ENCODE peak calls at places on chromosome 13, in six cellular contexts. S, H, O, K, G and W are unnamed samples.

GRCh38 chr13:95573226-95573625 is 20.7 kb downstream of the CLDN10 start:
- DNase-seq in S (no peak), H (no peak), O (no peak), K (no peak), G (no peak), W (no peak)

GRCh38 chr13:76825415-76825814 is 60.8 kb downstream of the KCTD12 start:
- DNase-seq in S (no peak), H (no peak), O (no peak), K (no peak), G (no peak), W (no peak)

GRCh38 chr13:114142640-114143490 is 10.4 kb upstream of the RASA3 start:
- DNase-seq in S (peak), H (no peak), O (no peak), K (no peak), G (peak), W (no peak)

GRCh38 chr13:30796833-30797601 is 61.7 kb downstream of the ALOX5AP start:
- DNase-seq in S (no peak), H (no peak), O (no peak), K (no peak), G (no peak), W (no peak)

GRCh38 chr13:44961997-44962396 is 27.3 kb downstream of the NUFIP1 start:
- DNase-seq in S (no peak), H (no peak), O (no peak), K (no peak), G (no peak), W (no peak)

GRCh38 chr13:30690282-30691188 is 44.8 kb upstream of the ALOX5AP start:
- DNase-seq in S (no peak), H (no peak), O (no peak), K (peak), G (no peak), W (no peak)

GRCh38 chr13:113096052-113096744 is 9.4 kb upstream of the F7 start:
- DNase-seq in S (no peak), H (no peak), O (no peak), K (no peak), G (no peak), W (no peak)

GRCh38 chr13:81171065-81171647 is 830.2 kb upstream of the SPRY2 start:
- DNase-seq in S (no peak), H (peak), O (no peak), K (no peak), G (no peak), W (no peak)

GRCh38 chr13:32164622-32165268 is 133.2 kb downstream of the FRY start:
- DNase-seq in S (no peak), H (peak), O (no peak), K (no peak), G (no peak), W (peak)

GRCh38 chr13:62207388-62207787 is 791.7 kb upstream of the PCDH20 start:
- DNase-seq in S (no peak), H (no peak), O (no peak), K (no peak), G (no peak), W (no peak)

GRCh38 chr13:113489171-113489548 is 1.4 kb downstream of the DCUN1D2 start:
- DNase-seq in S (no peak), H (peak), O (no peak), K (no peak), G (no peak), W (no peak)

GRCh38 chr13:57583529-57583928 is 48.0 kb upstream of the PCDH17 start:
- DNase-seq in S (no peak), H (no peak), O (no peak), K (no peak), G (no peak), W (no peak)

GRCh38 chr13:51539887-51540286 is 44.4 kb upstream of the WDFY2 start:
- DNase-seq in S (no peak), H (no peak), O (no peak), K (no peak), G (no peak), W (no peak)

GRCh38 chr13:51532736-51533197 is 51.5 kb upstream of the WDFY2 start:
- DNase-seq in S (no peak), H (peak), O (no peak), K (no peak), G (no peak), W (no peak)

GRCh38 chr13:51538626-51539179 is 45.6 kb upstream of the WDFY2 start:
- DNase-seq in S (no peak), H (peak), O (no peak), K (no peak), G (no peak), W (peak)

DNA sequence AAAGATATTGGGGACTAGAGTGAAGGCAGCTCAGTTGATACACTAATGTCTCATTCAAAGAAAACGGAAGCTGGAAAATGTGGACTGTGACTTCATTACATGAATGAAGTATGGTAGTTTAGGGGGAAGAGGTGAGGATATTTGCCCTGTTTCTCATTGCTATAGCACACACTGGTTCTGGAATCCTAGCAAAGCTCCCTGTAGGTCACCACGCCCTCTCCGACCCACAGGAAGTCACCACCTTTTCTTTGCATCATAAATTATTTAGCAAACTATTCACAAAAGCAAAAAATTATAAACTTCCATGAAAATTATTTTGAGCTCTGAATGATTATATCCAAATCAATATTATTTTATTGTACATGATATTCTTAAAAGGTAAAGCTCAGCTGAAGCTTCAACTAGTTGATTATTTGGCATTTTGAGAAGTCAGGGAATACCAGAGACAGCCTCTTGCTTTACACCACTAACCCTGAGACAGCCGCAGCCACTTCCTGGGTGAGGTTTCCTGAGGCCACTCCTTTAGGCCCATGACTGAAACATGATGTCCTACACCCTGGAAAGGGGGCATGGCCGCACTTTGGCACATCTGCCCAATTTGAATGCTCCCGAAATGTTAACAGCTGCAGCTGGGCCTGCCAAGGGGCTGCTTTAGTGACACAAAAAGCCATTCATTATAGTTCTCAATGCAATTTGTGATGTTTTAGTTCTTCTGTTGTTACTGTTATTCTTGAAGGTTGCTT is 50.0 kb upstream of the WDFY2 start:
- DNase-seq in S (no peak), H (no peak), O (no peak), K (peak), G (peak), W (no peak)
- H3K27ac ChIP-seq in S (peak), H (no peak), O (no peak), K (peak), G (peak), W (no peak)

DNA sequence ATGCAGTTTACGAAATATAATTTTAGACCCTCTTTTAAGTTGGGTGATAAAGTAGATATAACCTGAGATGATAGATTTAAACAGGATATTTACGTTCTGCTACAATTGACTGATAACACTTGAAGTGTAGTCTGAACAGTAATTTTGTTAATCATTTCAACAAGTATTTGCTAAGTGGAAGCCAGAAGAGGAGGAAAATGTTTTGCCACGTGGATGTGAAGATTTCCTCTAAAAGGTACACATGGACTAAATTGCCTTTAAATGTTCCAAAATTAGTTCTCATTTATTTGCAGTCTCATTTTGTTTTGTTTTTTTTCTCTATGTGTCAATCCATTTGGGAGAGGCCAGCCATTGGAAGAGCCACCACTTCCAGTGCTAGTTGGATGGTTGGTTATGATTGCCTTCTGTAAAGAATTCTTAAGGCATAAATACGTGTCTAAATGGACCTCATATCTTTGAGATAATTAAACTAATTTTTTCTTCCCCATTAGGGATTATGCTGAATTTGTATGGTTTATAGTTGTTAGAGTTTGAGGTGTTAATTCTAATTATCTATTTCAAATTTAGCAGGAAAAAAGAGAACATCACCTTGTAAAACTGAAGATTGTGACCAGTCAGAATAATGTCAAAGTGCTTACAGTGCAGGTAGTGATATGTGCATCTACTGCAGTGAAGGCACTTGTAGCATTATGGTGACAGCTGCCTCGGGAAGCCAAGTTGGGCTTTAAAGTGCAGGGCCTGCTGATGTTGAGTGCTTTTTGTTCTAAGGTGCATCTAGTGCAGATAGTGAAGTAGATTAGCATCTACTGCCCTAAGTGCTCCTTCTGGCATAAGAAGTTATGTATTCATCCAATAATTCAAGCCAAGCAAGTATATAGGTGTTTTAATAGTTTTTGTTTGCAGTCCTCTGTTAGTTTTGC is 2.8 kb downstream of the MIR17HG start:
- DNase-seq in S (no peak), H (no peak), O (no peak), K (no peak), G (no peak), W (no peak)
- H3K4me3 ChIP-seq in S (no peak), H (peak), O (no peak), K (no peak), G (no peak), W (peak)

DNA sequence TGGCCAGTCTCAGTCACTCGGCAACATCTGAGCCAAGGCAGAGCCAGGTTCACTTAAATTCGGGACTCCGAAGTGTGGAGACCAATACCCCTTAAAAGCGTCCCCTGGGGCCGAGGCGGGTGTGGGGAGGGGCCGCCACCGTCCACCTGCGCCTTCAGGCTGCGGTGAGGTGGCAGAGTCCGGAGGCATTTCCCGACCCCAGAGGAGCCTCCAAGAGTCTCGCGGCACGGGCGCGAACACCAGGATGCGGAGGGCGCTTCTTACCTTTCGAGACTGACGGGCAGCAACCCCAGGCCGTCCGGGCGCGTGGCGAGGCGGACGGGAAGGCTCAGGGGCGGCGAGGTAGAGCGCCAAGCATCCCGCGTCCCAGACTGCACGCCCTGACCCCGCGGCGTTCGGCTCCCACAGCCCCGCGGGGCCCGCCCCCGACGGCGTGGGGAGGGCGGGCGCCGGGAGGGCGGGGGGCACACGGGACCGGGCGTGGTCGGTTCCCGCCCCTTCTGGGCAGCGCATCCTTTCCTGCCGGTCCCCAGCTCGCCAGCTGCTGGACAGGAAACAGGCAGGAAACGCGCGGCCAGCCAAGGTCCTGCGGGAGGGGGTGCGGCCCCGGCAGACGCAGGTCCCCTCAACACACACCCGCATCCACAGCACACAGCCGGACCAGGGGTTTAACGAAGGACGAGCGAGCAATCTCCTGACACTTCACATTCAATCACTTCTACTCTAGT is at the start of gene THSD1:
- DNase-seq in S (no peak), H (peak), O (no peak), K (peak), G (no peak), W (peak)
- H3K27ac ChIP-seq in S (no peak), H (no peak), O (peak), K (peak), G (peak), W (no peak)

GRCh38 chr13:99383511-99383921 is 76.3 kb upstream of the GPR183 start:
- DNase-seq in S (no peak), H (no peak), O (peak), K (no peak), G (no peak), W (no peak)

GRCh38 chr13:99382428-99383133 is 75.4 kb upstream of the GPR183 start:
- DNase-seq in S (no peak), H (no peak), O (peak), K (no peak), G (no peak), W (no peak)

GRCh38 chr13:99384468-99384867 is 77.3 kb upstream of the GPR183 start:
- DNase-seq in S (peak), H (no peak), O (no peak), K (no peak), G (no peak), W (no peak)

GRCh38 chr13:99385161-99385560 is 78.0 kb upstream of the GPR183 start:
- DNase-seq in S (no peak), H (no peak), O (peak), K (no peak), G (no peak), W (no peak)

DNA sequence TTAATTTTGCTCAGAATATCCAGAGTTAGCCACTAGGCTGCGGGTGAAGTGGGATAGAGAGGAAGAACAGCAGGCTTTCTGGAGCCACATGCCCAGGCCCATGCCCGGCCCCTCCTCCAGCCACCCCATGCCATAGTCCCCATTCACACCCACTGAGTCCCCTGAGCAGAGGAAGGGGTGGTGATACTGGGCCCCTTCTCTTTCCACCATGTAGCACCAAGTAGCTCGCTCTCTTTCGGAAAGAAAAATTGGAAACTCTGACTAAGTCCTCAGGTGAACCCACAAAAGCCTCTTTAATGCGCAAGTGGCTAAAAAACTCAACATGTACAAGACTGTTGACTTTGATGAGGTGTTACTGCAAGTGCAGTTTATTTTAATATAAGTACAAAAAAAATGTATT is 76.7 kb upstream of the GPR183 start:
- DNase-seq in S (no peak), H (no peak), O (peak), K (no peak), G (no peak), W (no peak)
- H3K4me3 ChIP-seq in S (no peak), H (no peak), O (no peak), K (no peak), G (no peak), W (no peak)

GRCh38 chr13:29587645-29588044 is 7.8 kb downstream of the SLC7A1 start:
- DNase-seq in S (no peak), H (no peak), O (no peak), K (no peak), G (no peak), W (no peak)
- H3K27ac ChIP-seq in S (no peak), H (no peak), O (no peak), K (no peak), G (peak), W (no peak)

GRCh38 chr13:111323950-111324651 is 3.7 kb downstream of the TEX29 start:
- DNase-seq in S (no peak), H (no peak), O (no peak), K (no peak), G (no peak), W (no peak)
- H3K4me3 ChIP-seq in S (no peak), H (no peak), O (no peak), K (no peak), G (no peak), W (no peak)

GRCh38 chr13:99870541-99870940 is 101.0 kb downstream of the ZIC5 start:
- DNase-seq in S (no peak), H (no peak), O (no peak), K (no peak), G (no peak), W (no peak)

GRCh38 chr13:99871249-99871898 is 100.2 kb downstream of the ZIC5 start:
- DNase-seq in S (no peak), H (no peak), O (no peak), K (no peak), G (no peak), W (no peak)

GRCh38 chr13:99868767-99869166 is 102.8 kb downstream of the ZIC5 start:
- DNase-seq in S (no peak), H (no peak), O (no peak), K (no peak), G (no peak), W (no peak)

GRCh38 chr13:99867535-99868271 is 103.9 kb downstream of the ZIC5 start:
- DNase-seq in S (no peak), H (no peak), O (no peak), K (no peak), G (no peak), W (no peak)

DNA sequence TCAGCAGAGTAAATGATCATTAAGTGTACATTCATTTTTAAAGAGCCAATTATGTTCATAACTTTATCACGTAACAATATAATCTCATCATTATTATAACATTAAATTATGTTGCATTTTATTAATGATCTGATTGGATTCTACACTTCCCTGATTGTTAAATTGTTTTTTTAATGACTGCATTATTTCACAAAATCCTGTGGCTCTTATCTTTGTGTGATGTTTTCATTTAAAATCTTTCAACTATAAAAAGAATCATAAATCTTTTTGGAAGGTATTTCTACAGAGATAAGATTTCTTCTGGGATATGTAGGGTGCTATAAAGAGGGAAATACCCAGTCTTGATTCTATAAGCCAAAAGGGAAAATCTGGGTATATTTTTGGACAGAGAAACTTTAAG is 101.7 kb downstream of the ZIC5 start:
- DNase-seq in S (no peak), H (no peak), O (no peak), K (no peak), G (no peak), W (no peak)
- H3K27ac ChIP-seq in S (no peak), H (no peak), O (no peak), K (no peak), G (no peak), W (no peak)